ENCODE peak calls at places on chromosomes 7 and 10, in seven cellular contexts. F is activated naive CD4-positive, alpha-beta T cell treated with anti-CD3 and anti-CD28 coated beads for 36 hours; C is CD4-positive, alpha-beta T cell; A is AG10803; I is fibroblast of mammary gland; B is kidney tubule cell; N is T-helper 1 cell. Y is an unnamed sample.

GRCh38 chr7:114856625-114857024 is 65.3 kb upstream of the MDFIC start:
- DNase-seq in F (no peak), C (no peak), A (peak; percentile 40), I (no peak), B (peak; percentile 88), N (no peak), Y (no peak)

GRCh38 chr7:2307690-2308107 is 6.5 kb downstream of the SNX8 start:
- DNase-seq in F (no peak), C (no peak), A (no peak), I (no peak), B (no peak), N (no peak), Y (no peak)

GRCh38 chr10:13990918-13991317 is 339.8 kb downstream of the FRMD4A start:
- DNase-seq in F (no peak), C (no peak), A (peak; percentile 87), I (peak; percentile 71), B (no peak), N (no peak), Y (no peak)

GRCh38 chr7:38411404-38411803 is 138.0 kb upstream of the TARP start:
- DNase-seq in F (no peak), C (no peak), A (peak; percentile 2), I (peak; percentile 24), B (peak; percentile 17), N (no peak), Y (no peak)

GRCh38 chr7:91266931-91267557 is 2.8 kb downstream of the FZD1 start:
- DNase-seq in F (no peak), C (no peak), A (no peak), I (no peak), B (peak; percentile 35), N (no peak), Y (no peak)

GRCh38 chr7:107439025-107439424 is 30.8 kb upstream of the GPR22 start:
- DNase-seq in F (no peak), C (no peak), A (no peak), I (no peak), B (no peak), N (no peak), Y (no peak)

GRCh38 chr10:76453997-76454396 is 1022.6 kb downstream of the LRMDA start:
- DNase-seq in F (no peak), C (no peak), A (no peak), I (no peak), B (no peak), N (no peak), Y (peak; percentile 20)

GRCh38 chr7:156056548-156056947 is 244.3 kb upstream of the SHH start:
- DNase-seq in F (no peak), C (no peak), A (no peak), I (no peak), B (no peak), N (no peak), Y (no peak)

GRCh38 chr10:3948843-3949242 is 163.8 kb upstream of the KLF6 start:
- DNase-seq in F (peak; percentile 87), C (peak; percentile 80), A (no peak), I (peak; percentile 70), B (peak; percentile 54), N (peak; percentile 65), Y (no peak)